ENCODE peak calls at places on chromosomes 11 and 22, in eight cellular contexts. V is CD8-positive, alpha-beta T cell; P is effector memory CD8-positive, alpha-beta T cell; W is AG04449; C is MM.1S; F is GM12864; Y is HEK293T; I is NCI-H1105. A is an unnamed sample.

GRCh38 chr11:9529333-9529648 is 44.2 kb upstream of the WEE1 start:
- DNase-seq in F (no peak), Y (peak; percentile 68), P (no peak), C (no peak), V (no peak), I (no peak), W (no peak), A (peak; percentile 56)

GRCh38 chr11:119319702-119320592 is 3.0 kb upstream of the MCAM start:
- DNase-seq in W (no peak), V (no peak), P (no peak), F (no peak), C (no peak), I (no peak), Y (no peak), A (no peak)

GRCh38 chr11:8719260-8720190 is 36.9 kb downstream of the RPL27A start:
- DNase-seq in P (no peak), I (no peak), F (no peak), W (peak; percentile 93), V (no peak), Y (no peak), C (no peak), A (peak; percentile 93)

GRCh38 chr11:107973641-107974040 is 35.1 kb upstream of the CUL5 start:
- DNase-seq in P (no peak), V (no peak), F (no peak), Y (no peak), I (no peak), C (no peak), W (no peak), A (no peak)

GRCh38 chr11:74634537-74634936 is 42.2 kb downstream of the POLD3 start:
- DNase-seq in I (no peak), P (no peak), Y (no peak), W (no peak), V (no peak), C (no peak), F (no peak), A (peak; percentile 63)

GRCh38 chr11:130872961-130873360 is 43.3 kb downstream of the SNX19 start:
- DNase-seq in I (no peak), W (no peak), P (no peak), Y (no peak), C (no peak), F (no peak), V (no peak), A (peak; percentile 26)

GRCh38 chr11:112599265-112599664 is 338.6 kb upstream of the PLET1 start:
- DNase-seq in P (no peak), W (no peak), V (no peak), F (no peak), I (no peak), C (no peak), Y (no peak), A (no peak)

GRCh38 chr11:61738776-61739175 is 13.7 kb upstream of the MYRF start:
- DNase-seq in W (no peak), F (no peak), V (no peak), P (no peak), Y (no peak), C (no peak), I (no peak), A (no peak)

GRCh38 chr11:6705905-6706535 is 22.9 kb upstream of the MRPL17 start:
- DNase-seq in W (no peak), P (peak; percentile 44), V (no peak), Y (peak; percentile 58), F (no peak), C (peak; percentile 45), I (peak; percentile 21), A (peak; percentile 81)

GRCh38 chr11:78343303-78343702 is 74.3 kb downstream of the GAB2 start:
- DNase-seq in I (no peak), W (no peak), V (no peak), P (no peak), F (no peak), Y (no peak), C (no peak), A (no peak)

GRCh38 chr11:80815752-80816453 is 1375.1 kb upstream of the TENM4 start:
- DNase-seq in V (no peak), Y (no peak), F (peak; percentile 53), W (no peak), C (peak; percentile 48), P (no peak), I (no peak), A (no peak)

GRCh38 chr22:46828323-46829139 is 66.1 kb downstream of the TBC1D22A start:
- DNase-seq in C (no peak), V (no peak), P (no peak), Y (no peak), W (no peak), I (no peak), F (no peak), A (no peak)

GRCh38 chr22:45284705-45285305 is at the start of gene UPK3A:
- DNase-seq in I (no peak), W (no peak), Y (no peak), P (no peak), F (no peak), C (peak; percentile 73), V (peak; percentile 38), A (no peak)

A was measured in fibroblast of the aortic adventitia.